ENCODE peak calls at places on chromosomes 12 and 14, in four cellular contexts. One of them, this sample, is unnamed.

GRCh38 chr14:104283197-104284106 is 145.1 kb downstream of the KIF26A start:
- DNase-seq in ascending aorta: peak; percentile 45
- DNase-seq in activated B cell treated with CpG ODN at 0.5 μM for 24 hours: no peak
- DNase-seq in Peyer's patch: no peak
- DNase-seq in this sample: no peak

GRCh38 chr12:106871477-106871876 is 84.2 kb upstream of the TMEM263 start:
- DNase-seq in ascending aorta: no peak
- DNase-seq in Peyer's patch: no peak
- DNase-seq in activated B cell treated with CpG ODN at 0.5 μM for 24 hours: no peak
- DNase-seq in this sample: no peak

GRCh38 chr12:14780851-14781250 is 22.4 kb downstream of the WBP11 start:
- DNase-seq in activated B cell treated with CpG ODN at 0.5 μM for 24 hours: no peak
- DNase-seq in ascending aorta: no peak
- DNase-seq in Peyer's patch: no peak
- DNase-seq in this sample: no peak

GRCh38 chr14:68208726-68209125 is 389.1 kb downstream of the RAD51B start:
- DNase-seq in Peyer's patch: no peak
- DNase-seq in ascending aorta: no peak
- DNase-seq in activated B cell treated with CpG ODN at 0.5 μM for 24 hours: no peak
- DNase-seq in this sample: no peak

GRCh38 chr14:54366726-54367707 is 29.8 kb upstream of the CDKN3 start:
- DNase-seq in ascending aorta: no peak
- DNase-seq in Peyer's patch: no peak
- DNase-seq in activated B cell treated with CpG ODN at 0.5 μM for 24 hours: no peak
- DNase-seq in this sample: peak; percentile 55

GRCh38 chr14:83217492-83217891 is 1683.8 kb upstream of the SEL1L start:
- DNase-seq in activated B cell treated with CpG ODN at 0.5 μM for 24 hours: no peak
- DNase-seq in Peyer's patch: no peak
- DNase-seq in ascending aorta: no peak
- DNase-seq in this sample: no peak

GRCh38 chr12:103548622-103549601 is 38.2 kb upstream of the STAB2 start:
- DNase-seq in activated B cell treated with CpG ODN at 0.5 μM for 24 hours: peak; percentile 44
- DNase-seq in ascending aorta: peak; percentile 74
- DNase-seq in Peyer's patch: peak; percentile 67
- DNase-seq in this sample: peak; percentile 85

GRCh38 chr12:69464433-69464832 is 5.8 kb upstream of the FRS2 start:
- DNase-seq in Peyer's patch: no peak
- DNase-seq in activated B cell treated with CpG ODN at 0.5 μM for 24 hours: no peak
- DNase-seq in ascending aorta: no peak
- DNase-seq in this sample: no peak

GRCh38 chr12:132124766-132125425 is 19.2 kb downstream of the DDX51 start:
- DNase-seq in Peyer's patch: no peak
- DNase-seq in ascending aorta: no peak
- DNase-seq in activated B cell treated with CpG ODN at 0.5 μM for 24 hours: no peak
- DNase-seq in this sample: no peak

GRCh38 chr12:65232490-65233077 is 45.9 kb upstream of the MSRB3 start:
- DNase-seq in activated B cell treated with CpG ODN at 0.5 μM for 24 hours: no peak
- DNase-seq in ascending aorta: no peak
- DNase-seq in Peyer's patch: no peak
- DNase-seq in this sample: no peak

GRCh38 chr14:89425931-89426330 is 8.9 kb upstream of the FOXN3 start:
- DNase-seq in ascending aorta: peak; percentile 74
- DNase-seq in Peyer's patch: peak; percentile 43
- DNase-seq in activated B cell treated with CpG ODN at 0.5 μM for 24 hours: no peak
- DNase-seq in this sample: peak; percentile 65

GRCh38 chr12:27844427-27845090 is 64.5 kb upstream of the MANSC4 start:
- DNase-seq in Peyer's patch: no peak
- DNase-seq in activated B cell treated with CpG ODN at 0.5 μM for 24 hours: no peak
- DNase-seq in ascending aorta: no peak
- DNase-seq in this sample: no peak

GRCh38 chr12:19177754-19178153 is 48.2 kb downstream of the PLEKHA5 start:
- DNase-seq in Peyer's patch: no peak
- DNase-seq in ascending aorta: no peak
- DNase-seq in activated B cell treated with CpG ODN at 0.5 μM for 24 hours: no peak
- DNase-seq in this sample: no peak

GRCh38 chr14:74411671-74412070 is 14.3 kb downstream of the SYNDIG1L start:
- DNase-seq in ascending aorta: no peak
- DNase-seq in activated B cell treated with CpG ODN at 0.5 μM for 24 hours: no peak
- DNase-seq in Peyer's patch: no peak
- DNase-seq in this sample: no peak

GRCh38 chr12:85448548-85449139 is 168.6 kb downstream of the ALX1 start:
- DNase-seq in Peyer's patch: no peak
- DNase-seq in ascending aorta: no peak
- DNase-seq in activated B cell treated with CpG ODN at 0.5 μM for 24 hours: no peak
- DNase-seq in this sample: no peak
- TF ChIP-seq CTCF in Peyer's patch: peak; percentile 43
- TF ChIP-seq CTCF in ascending aorta: no peak
- TF ChIP-seq CTCF in activated B cell treated with CpG ODN at 0.5 μM for 24 hours: no peak
- TF ChIP-seq CTCF in this sample: no peak

DNA sequence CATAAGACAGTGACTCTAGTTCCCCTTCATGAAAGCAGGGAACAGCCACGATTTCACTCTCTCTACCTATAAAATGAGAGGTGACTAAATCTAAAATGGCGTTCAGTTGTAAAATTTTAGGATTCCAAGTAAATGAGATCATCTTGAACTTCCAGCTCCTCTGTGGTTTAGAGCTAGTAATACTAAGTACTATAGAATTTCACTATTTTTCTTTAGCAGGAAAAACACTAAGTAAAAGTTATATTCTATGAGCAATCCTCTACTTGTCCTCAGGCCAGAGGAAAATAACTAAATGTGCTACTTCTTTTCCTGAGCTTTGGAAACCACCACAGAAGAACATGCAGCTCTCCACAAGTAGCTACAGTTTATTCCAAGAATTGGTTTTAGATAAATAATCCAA is 55.6 kb downstream of the NIN start:
- DNase-seq in Peyer's patch: no peak
- DNase-seq in ascending aorta: no peak
- DNase-seq in activated B cell treated with CpG ODN at 0.5 μM for 24 hours: no peak
- DNase-seq in this sample: no peak
- TF ChIP-seq CTCF in Peyer's patch: no peak
- TF ChIP-seq CTCF in ascending aorta: no peak
- TF ChIP-seq CTCF in activated B cell treated with CpG ODN at 0.5 μM for 24 hours: no peak
- TF ChIP-seq CTCF in this sample: no peak

GRCh38 chr12:49609875-49610154 is 4.4 kb upstream of the FAM186B start:
- DNase-seq in Peyer's patch: no peak
- DNase-seq in ascending aorta: no peak
- DNase-seq in activated B cell treated with CpG ODN at 0.5 μM for 24 hours: no peak
- DNase-seq in this sample: no peak
- TF ChIP-seq CTCF in Peyer's patch: no peak
- TF ChIP-seq CTCF in ascending aorta: no peak
- TF ChIP-seq CTCF in activated B cell treated with CpG ODN at 0.5 μM for 24 hours: no peak
- TF ChIP-seq CTCF in this sample: no peak

GRCh38 chr14:102140750-102141145 is 1.1 kb downstream of the WDR20 start:
- DNase-seq in ascending aorta: no peak
- DNase-seq in activated B cell treated with CpG ODN at 0.5 μM for 24 hours: no peak
- DNase-seq in Peyer's patch: no peak
- DNase-seq in this sample: no peak

GRCh38 chr14:102138535-102138934 is 1.2 kb upstream of the WDR20 start:
- DNase-seq in Peyer's patch: no peak
- DNase-seq in activated B cell treated with CpG ODN at 0.5 μM for 24 hours: no peak
- DNase-seq in ascending aorta: no peak
- DNase-seq in this sample: no peak

GRCh38 chr14:102138935-102139247 is 806 bp upstream of the WDR20 start:
- DNase-seq in ascending aorta: no peak
- DNase-seq in Peyer's patch: no peak
- DNase-seq in activated B cell treated with CpG ODN at 0.5 μM for 24 hours: no peak
- DNase-seq in this sample: no peak

GRCh38 chr14:102140027-102140749 is 491 bp downstream of the WDR20 start:
- DNase-seq in activated B cell treated with CpG ODN at 0.5 μM for 24 hours: peak; percentile 39
- DNase-seq in ascending aorta: no peak
- DNase-seq in Peyer's patch: peak; percentile 29
- DNase-seq in this sample: peak; percentile 49

DNA sequence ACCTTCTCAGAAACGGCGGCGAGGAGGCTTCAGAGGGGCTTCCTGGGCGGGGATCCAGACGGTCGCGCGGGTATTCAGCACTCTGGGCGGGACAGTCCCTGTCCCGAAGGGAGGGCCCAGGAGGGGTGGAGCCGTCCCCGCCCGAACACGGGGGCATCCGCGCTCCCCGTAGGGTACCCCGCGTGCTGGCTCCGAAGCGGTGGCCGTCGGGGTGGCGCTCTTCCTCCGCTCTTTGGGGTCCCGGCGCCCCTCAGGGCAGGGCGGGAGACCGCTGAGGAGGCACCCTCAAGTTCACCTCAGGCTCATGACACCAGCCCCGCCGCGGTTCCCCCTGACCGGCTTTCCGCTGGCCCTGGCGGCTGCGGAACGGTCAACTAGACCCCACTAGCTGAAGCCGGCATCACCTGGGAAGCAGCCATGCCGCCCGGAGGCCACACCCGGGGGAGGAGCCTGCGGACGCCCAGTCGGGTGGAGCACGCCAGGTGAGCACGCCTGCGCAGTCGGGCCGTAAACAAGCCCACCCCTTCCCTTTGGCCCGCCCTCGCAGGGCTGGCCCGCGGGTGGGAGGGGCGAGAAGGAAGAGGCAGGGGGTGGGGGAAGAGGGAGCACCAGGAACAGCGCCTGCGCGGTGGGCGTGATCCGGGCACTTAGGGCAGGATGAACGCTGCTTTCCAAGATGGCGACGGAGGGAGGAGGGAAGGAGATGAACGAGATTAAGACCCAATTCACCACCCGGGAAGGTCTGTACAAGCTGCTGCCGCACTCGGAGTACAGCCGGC is at the start of gene WDR20:
- DNase-seq in Peyer's patch: peak; percentile 98
- DNase-seq in ascending aorta: peak; percentile 98
- DNase-seq in activated B cell treated with CpG ODN at 0.5 μM for 24 hours: peak; percentile 99
- DNase-seq in this sample: peak; percentile 99
- TF ChIP-seq CTCF in Peyer's patch: no peak
- TF ChIP-seq CTCF in ascending aorta: no peak
- TF ChIP-seq CTCF in activated B cell treated with CpG ODN at 0.5 μM for 24 hours: no peak
- TF ChIP-seq CTCF in this sample: no peak

DNA sequence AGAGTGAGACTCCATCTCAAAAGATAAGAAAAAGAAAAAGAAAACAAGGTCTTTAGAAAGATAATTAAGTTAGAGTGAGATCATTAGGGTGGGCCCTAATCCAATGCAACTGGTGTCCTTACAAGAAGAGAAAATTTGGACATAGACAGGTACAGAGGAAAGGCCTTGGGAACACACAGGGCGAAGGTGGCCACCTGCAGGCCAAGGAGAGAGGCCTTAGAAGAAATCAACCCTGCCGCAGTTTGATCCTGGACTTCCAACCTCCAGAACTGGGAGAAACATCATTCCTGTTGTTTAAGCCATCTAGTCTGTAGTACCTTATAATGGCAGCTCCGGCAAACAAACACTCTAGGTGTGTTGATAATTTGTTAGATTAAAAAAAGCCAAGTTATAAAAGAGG is 491.9 kb downstream of the MED13L start:
- DNase-seq in Peyer's patch: no peak
- DNase-seq in ascending aorta: no peak
- DNase-seq in activated B cell treated with CpG ODN at 0.5 μM for 24 hours: no peak
- DNase-seq in this sample: no peak
- TF ChIP-seq CTCF in Peyer's patch: peak; percentile 8
- TF ChIP-seq CTCF in ascending aorta: no peak
- TF ChIP-seq CTCF in activated B cell treated with CpG ODN at 0.5 μM for 24 hours: no peak
- TF ChIP-seq CTCF in this sample: no peak

DNA sequence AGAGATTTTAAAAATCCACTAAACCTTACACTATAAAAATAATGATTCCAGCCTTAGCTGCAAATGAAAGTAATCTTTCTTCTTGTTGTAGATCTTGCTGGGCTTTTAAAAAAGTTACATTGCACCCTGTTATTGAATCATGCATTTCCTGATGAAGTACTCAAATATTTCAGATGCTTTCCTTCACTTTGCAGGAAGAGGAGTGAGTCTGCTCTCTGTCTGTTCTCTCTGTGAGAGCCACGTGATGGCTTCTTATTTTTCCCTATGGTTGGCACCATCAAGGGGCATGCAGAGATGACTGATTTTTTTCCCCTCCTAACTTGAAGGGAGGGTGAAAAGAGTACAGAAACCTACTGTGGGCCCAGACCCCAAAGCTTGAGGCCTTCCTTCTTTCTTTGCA is 262.7 kb downstream of the ATP23 start:
- DNase-seq in Peyer's patch: no peak
- DNase-seq in activated B cell treated with CpG ODN at 0.5 μM for 24 hours: no peak
- DNase-seq in ascending aorta: no peak
- DNase-seq in this sample: no peak
- TF ChIP-seq CTCF in Peyer's patch: no peak
- TF ChIP-seq CTCF in activated B cell treated with CpG ODN at 0.5 μM for 24 hours: no peak
- TF ChIP-seq CTCF in ascending aorta: no peak
- TF ChIP-seq CTCF in this sample: no peak

DNA sequence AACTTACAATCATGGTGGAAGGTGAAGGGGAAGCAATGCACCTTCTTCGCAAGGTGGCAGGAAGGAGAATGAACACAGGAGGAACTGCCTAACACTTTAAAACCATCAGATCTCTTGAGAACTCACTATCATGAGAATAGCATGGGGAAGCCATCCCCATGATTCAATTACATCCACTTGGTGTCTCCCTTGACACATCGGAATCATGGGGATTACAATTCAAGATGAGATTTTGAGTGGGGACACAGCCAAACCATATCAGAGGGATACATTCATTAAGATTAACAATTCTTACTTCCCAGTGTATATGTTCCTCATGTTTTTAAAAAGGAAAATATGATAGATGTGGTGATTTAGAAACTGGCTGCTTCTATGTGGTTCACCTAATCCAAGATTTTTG is 117.9 kb downstream of the PDE3A start:
- DNase-seq in Peyer's patch: no peak
- DNase-seq in ascending aorta: no peak
- DNase-seq in activated B cell treated with CpG ODN at 0.5 μM for 24 hours: no peak
- DNase-seq in this sample: no peak
- TF ChIP-seq CTCF in Peyer's patch: no peak
- TF ChIP-seq CTCF in ascending aorta: no peak
- TF ChIP-seq CTCF in activated B cell treated with CpG ODN at 0.5 μM for 24 hours: no peak
- TF ChIP-seq CTCF in this sample: no peak

GRCh38 chr12:59431266-59431665 is 164.6 kb upstream of the SLC16A7 start:
- DNase-seq in activated B cell treated with CpG ODN at 0.5 μM for 24 hours: no peak
- DNase-seq in Peyer's patch: no peak
- DNase-seq in ascending aorta: no peak
- DNase-seq in this sample: no peak
- TF ChIP-seq CTCF in activated B cell treated with CpG ODN at 0.5 μM for 24 hours: no peak
- TF ChIP-seq CTCF in Peyer's patch: no peak
- TF ChIP-seq CTCF in ascending aorta: no peak
- TF ChIP-seq CTCF in this sample: no peak

DNA sequence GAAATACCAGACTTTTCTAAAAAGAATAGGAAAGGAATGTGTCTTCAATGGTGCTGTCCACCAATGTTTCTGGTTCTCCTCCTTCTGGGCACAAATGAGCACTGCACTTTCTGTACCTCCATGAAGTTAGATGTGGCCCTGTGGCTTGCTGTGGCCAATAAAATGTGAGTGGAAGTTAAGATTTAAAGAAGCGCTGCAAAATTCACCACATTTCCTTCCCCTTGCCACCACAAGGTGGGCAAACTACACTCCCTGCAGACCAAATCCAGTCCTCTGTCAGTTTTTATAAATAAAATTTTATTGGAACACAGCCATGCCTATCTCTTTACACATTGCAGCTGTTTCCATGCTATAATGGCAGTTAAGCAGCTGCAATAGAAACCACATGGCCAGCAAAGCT is 141.4 kb upstream of the TMPO start:
- DNase-seq in ascending aorta: no peak
- DNase-seq in Peyer's patch: no peak
- DNase-seq in activated B cell treated with CpG ODN at 0.5 μM for 24 hours: no peak
- DNase-seq in this sample: no peak
- TF ChIP-seq CTCF in ascending aorta: no peak
- TF ChIP-seq CTCF in Peyer's patch: no peak
- TF ChIP-seq CTCF in activated B cell treated with CpG ODN at 0.5 μM for 24 hours: no peak
- TF ChIP-seq CTCF in this sample: no peak

This sample was measured in activated CD8-positive, alpha-beta T cell treated with anti-CD3 and anti-CD28 coated beads for 36 hours.